ENCODE peak calls at places on chromosomes 2 and 18, in six cellular contexts. W is glutamatergic neuron, U is GM13976, H is MCF 10A, A is A549, F is hepatocyte. O is an unnamed sample.
A peak's percentile ranks its signal among the peaks of the same experiment; 100 is the strongest.

GRCh38 chr2:212135739-212136138 is 402.9 kb downstream of the ERBB4 start:
- DNase-seq in W (peak; percentile 34), U (no peak), H (no peak), A (peak; percentile 4), F (no peak), O (no peak)

GRCh38 chr2:64417624-64418023 is 36.3 kb upstream of the LGALSL start:
- DNase-seq in W (no peak), U (no peak), H (peak; percentile 21), A (no peak), F (no peak), O (no peak)

GRCh38 chr2:128172191-128172590 is 81.2 kb downstream of the UGGT1 start:
- DNase-seq in W (no peak), U (no peak), H (peak; percentile 16), A (peak; percentile 35), F (no peak), O (no peak)

GRCh38 chr2:217062774-217063173 is 202.9 kb upstream of the TNP1 start:
- DNase-seq in W (no peak), U (no peak), H (no peak), A (no peak), F (no peak), O (no peak)

GRCh38 chr2:169406891-169407290 is 44.6 kb upstream of the LRP2 start:
- DNase-seq in W (no peak), U (no peak), H (no peak), A (no peak), F (no peak), O (no peak)

GRCh38 chr2:48448274-48449061 is 81.5 kb upstream of the STON1 start:
- DNase-seq in W (no peak), U (no peak), H (peak; percentile 80), A (no peak), F (no peak), O (no peak)

GRCh38 chr2:195364015-195364965 is 292.7 kb upstream of the SLC39A10 start:
- DNase-seq in W (no peak), U (no peak), H (peak; percentile 42), A (peak; percentile 34), F (no peak), O (no peak)

GRCh38 chr2:178277741-178278197 is 83.5 kb downstream of the OSBPL6 start:
- DNase-seq in W (no peak), U (no peak), H (no peak), A (no peak), F (peak; percentile 66), O (no peak)

GRCh38 chr18:48133675-48134251 is 203.3 kb upstream of the SMAD2 start:
- DNase-seq in W (no peak), U (no peak), H (peak; percentile 57), A (no peak), F (peak; percentile 55), O (no peak)

GRCh38 chr2:239128706-239129105 is 272.1 kb downstream of the HDAC4 start:
- DNase-seq in W (no peak), U (no peak), H (no peak), A (no peak), F (no peak), O (no peak)

GRCh38 chr2:152740743-152741328 is 22.4 kb downstream of the ARL6IP6 start:
- DNase-seq in W (no peak), U (peak; percentile 50), H (peak; percentile 63), A (peak; percentile 72), F (peak; percentile 62), O (no peak)

GRCh38 chr2:188573453-188573852 is 281.8 kb downstream of the GULP1 start:
- DNase-seq in W (no peak), U (no peak), H (no peak), A (peak; percentile 6), F (peak; percentile 18), O (no peak)

GRCh38 chr2:13193900-13194299 is 477.2 kb downstream of the TRIB2 start:
- DNase-seq in W (no peak), U (peak; percentile 9), H (peak; percentile 55), A (peak; percentile 22), F (peak; percentile 17), O (no peak)

DNA sequence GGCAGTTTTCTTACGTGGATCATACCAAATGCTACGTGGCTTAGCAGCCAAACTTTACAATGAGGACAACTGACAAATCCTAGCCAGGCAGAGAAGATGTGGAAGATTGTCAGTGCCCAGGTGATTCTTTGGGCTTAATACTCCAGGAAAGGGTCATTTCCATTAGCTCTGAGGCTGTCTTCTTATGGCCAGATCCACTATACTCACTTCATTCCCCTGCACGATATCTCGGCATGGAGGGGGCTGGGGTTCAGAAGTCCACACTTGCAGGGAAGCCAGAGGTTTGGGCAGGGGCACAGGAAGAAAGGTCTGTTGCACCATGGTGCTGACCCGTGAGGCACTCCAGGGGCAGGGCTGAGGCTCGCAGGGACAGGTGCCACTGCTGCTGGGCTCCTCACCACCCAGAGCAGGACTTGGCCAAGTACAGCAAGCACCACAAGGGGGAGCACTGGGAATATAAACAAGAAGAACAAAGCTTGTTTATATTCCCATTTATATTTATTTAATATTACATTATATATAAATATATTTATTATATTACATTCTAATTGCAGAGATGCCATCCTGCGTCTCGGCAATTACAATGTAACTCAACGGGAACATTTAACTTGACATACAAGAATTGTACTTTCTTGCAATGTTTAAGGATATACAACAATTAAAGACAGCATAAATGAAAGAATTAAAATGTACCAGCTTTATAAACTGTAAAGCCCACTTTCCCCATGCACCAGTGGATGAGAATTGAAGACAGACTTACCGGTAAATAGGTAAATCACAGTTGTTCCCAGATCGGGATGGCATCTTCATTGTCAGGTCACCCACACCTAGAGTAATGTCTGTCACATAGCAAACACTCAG is 27.2 kb downstream of the CLUL1 start:
- DNase-seq in W (peak; percentile 75), U (peak; percentile 60), H (peak; percentile 69), A (peak; percentile 73), F (peak; percentile 86), O (no peak)
- TF ChIP-seq CTCF in W (peak; percentile 77), U (peak; percentile 78), H (peak; percentile 62), A (peak; percentile 62), F (peak; percentile 79), O (peak; percentile 72)

GRCh38 chr2:203928849-203929248 is 7.7 kb upstream of the ICOS start:
- DNase-seq in W (no peak), U (no peak), H (no peak), A (no peak), F (no peak), O (no peak)
- TF ChIP-seq CTCF in W (peak; percentile 37), U (peak; percentile 21), H (peak; percentile 37), A (peak; percentile 35), F (peak; percentile 40), O (peak; percentile 25)

DNA sequence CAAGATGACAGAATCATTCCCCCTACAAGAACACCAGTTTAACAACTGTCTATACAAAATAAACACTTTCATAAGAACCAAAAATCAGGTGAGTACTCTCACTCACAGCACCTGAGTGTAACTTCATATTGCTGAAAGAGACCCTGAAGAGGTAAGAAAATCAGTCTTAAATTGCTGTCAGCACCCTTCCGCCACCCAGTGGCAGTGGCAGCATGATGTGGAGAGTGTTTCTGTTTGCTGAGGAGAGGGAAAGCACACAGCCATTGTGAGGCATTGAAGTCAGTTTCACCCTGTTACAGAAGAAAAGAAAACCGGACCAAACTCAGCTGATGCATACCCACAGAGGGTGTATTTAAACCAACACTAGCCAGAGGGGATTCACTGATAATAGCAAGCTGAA is 1240.8 kb upstream of the CRIM1 start:
- DNase-seq in W (peak; percentile 38), U (no peak), H (peak; percentile 29), A (peak; percentile 34), F (peak; percentile 12), O (no peak)
- TF ChIP-seq CTCF in W (no peak), U (no peak), H (peak; percentile 28), A (peak; percentile 45), F (peak; percentile 19), O (no peak)

DNA sequence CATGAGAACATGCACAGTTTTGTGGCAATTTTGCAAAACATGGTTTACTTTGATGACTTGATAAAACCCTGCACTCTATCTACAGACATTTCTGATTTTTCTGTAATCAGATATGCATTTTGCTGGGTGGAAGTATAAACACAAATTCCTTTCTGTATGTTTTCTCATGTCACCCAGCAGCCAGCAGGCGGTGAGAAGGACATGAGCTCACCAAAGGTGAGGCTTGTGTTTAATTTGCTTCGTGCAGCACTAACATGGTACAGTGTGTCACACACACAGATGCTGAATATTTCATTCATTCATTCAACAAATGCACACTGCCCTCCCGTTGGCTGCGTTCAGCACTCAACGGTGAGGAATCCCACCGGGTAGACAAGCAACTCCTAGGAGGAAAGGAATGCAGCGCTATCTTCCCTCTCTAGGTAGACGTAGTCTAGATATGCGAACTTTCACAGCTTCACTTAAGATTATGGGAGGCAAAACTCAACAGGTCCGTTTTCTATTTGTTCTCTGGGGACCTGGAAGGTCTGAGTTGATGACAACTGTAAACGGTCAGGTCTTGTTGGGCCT is 85.2 kb downstream of the LONRF2 start:
- DNase-seq in W (no peak), U (no peak), H (no peak), A (no peak), F (no peak), O (no peak)
- TF ChIP-seq CTCF in W (no peak), U (no peak), H (no peak), A (no peak), F (no peak), O (no peak)

DNA sequence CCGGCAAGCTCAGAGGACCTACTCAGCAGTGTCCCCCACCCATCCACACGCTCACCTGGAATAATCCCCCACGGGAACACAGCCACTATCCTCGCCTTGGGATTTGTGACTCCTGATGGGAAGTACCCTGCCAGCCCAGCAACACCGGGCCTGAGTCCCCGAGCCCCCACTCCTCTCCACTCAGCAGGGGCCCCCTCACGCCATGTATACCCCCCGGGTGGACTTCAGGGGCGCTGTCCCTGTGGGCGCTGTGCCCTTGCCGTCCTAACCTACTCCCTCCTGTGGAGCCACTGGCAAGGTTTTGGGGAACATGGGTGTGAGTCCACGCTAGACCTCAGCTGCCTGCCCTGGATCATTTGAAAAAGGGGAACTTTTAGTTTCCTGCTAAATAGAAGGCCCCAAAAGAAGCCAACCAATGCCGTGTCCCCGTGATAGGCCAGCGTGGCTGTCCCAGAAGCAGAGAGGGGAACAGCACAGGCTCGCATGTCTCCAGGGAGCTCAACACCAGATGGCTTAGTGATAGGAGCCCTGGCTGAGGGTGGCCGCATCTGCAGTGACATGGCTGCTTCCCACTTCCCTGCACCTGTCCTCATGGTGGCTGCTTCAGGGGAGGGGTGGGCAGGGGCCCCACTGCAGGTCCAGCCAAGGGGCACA is 79.8 kb downstream of the MBP start:
- DNase-seq in W (peak; percentile 69), U (no peak), H (no peak), A (no peak), F (no peak), O (no peak)
- TF ChIP-seq CTCF in W (no peak), U (no peak), H (no peak), A (no peak), F (no peak), O (no peak)

DNA sequence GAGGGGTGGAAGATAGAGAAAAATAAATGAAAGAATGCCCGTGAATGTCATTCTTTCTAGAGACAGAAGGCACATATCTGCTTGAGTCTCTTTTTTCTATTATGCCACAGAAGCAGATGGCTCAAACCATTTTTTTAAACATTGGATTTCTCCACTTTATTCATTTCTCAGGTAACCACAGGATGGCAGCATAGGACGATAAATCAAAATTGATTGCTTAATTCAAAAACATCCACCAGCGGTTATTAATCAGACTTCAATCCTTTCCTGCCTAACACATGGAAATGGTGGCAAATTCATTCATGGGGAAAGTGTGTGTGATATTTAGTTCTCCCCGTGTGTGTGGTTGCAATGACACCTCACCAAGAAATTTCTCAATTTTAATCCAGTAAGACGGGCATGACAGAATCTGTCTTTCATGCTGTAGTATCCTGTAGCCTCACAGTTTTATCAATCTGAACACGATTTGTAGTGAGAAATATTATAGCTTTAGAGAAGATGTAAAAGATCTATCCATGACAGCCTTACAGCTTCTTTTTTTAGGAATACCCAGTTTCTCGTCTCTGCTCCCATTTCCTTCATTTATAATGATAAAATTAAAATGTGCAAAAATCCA is 72.2 kb downstream of the DSC3 start:
- DNase-seq in W (no peak), U (no peak), H (peak; percentile 75), A (peak; percentile 44), F (peak; percentile 54), O (no peak)
- TF ChIP-seq CTCF in W (peak; percentile 39), U (peak; percentile 11), H (peak; percentile 50), A (peak; percentile 56), F (peak; percentile 65), O (peak; percentile 66)